ENCODE peak calls at places on chromosome 3, in nine cellular contexts. J is endodermal cell, V is heart left ventricle, C is GM10248, A is NCI-H146, I is globus pallidus, D is cerebellum, K is Kasumi-1, L is MM.1S. F is an unnamed sample.

GRCh38 chr3:100040846-100041245 is 73.5 kb downstream of the FILIP1L start:
- DNase-seq in L (no peak), I (no peak), C (no peak), D (no peak), A (no peak), V (no peak), J (no peak), K (no peak), F (no peak)

GRCh38 chr3:107543666-107544065 is 20.9 kb downstream of the BBX start:
- DNase-seq in K (peak), L (no peak), A (peak), I (peak), J (no peak), C (no peak), D (no peak), V (no peak), F (no peak)

GRCh38 chr3:100416176-100416575 is 14.8 kb downstream of the LNP1 start:
- DNase-seq in J (no peak), D (no peak), V (no peak), K (no peak), L (no peak), C (no peak), I (no peak), A (no peak), F (no peak)

GRCh38 chr3:43872301-43872700 is 181.6 kb downstream of the ABHD5 start:
- DNase-seq in D (no peak), I (no peak), K (peak), C (no peak), L (no peak), J (peak), V (no peak), A (no peak), F (no peak)

GRCh38 chr3:161171113-161171512 is 50.0 kb upstream of the NMD3 start:
- DNase-seq in J (no peak), K (peak), D (peak), L (no peak), A (no peak), V (peak), C (no peak), I (no peak), F (no peak)

GRCh38 chr3:114242947-114243346 is 5.6 kb upstream of the ZNF80 start:
- DNase-seq in V (no peak), D (no peak), L (no peak), A (no peak), I (no peak), C (peak), J (no peak), K (no peak), F (no peak)

GRCh38 chr3:37920156-37920686 is 58.5 kb downstream of the CTDSPL start:
- DNase-seq in C (no peak), K (no peak), J (no peak), I (no peak), A (no peak), L (no peak), V (no peak), D (no peak), F (no peak)

GRCh38 chr3:132432639-132433038 is 15.3 kb downstream of the DNAJC13 start:
- DNase-seq in I (no peak), V (no peak), D (no peak), C (no peak), A (no peak), K (peak), L (no peak), J (no peak), F (no peak)

GRCh38 chr3:156174229-156174847 is 54.0 kb downstream of the KCNAB1 start:
- DNase-seq in C (no peak), J (peak), I (peak), D (peak), L (peak), K (peak), V (no peak), A (no peak), F (peak)

GRCh38 chr3:179546814-179547241 is 15.9 kb upstream of the ACTL6A start:
- DNase-seq in A (no peak), J (peak), V (no peak), I (no peak), K (no peak), L (peak), D (no peak), C (no peak), F (no peak)

GRCh38 chr3:78855190-78855589 is 912.6 kb downstream of the ROBO1 start:
- DNase-seq in L (no peak), D (no peak), A (no peak), V (no peak), K (no peak), C (no peak), I (no peak), J (no peak), F (no peak)

GRCh38 chr3:14202874-14203520 is 24.4 kb downstream of the LSM3 start:
- DNase-seq in L (no peak), D (no peak), V (no peak), K (no peak), A (no peak), J (no peak), I (no peak), C (no peak), F (no peak)

GRCh38 chr3:81580399-81580798 is 181.0 kb downstream of the GBE1 start:
- DNase-seq in C (no peak), K (no peak), D (no peak), I (no peak), L (no peak), A (no peak), J (no peak), V (no peak), F (no peak)

GRCh38 chr3:414063-414462 is 217.5 kb downstream of the CHL1 start:
- DNase-seq in K (peak), J (no peak), D (peak), A (no peak), V (no peak), L (no peak), C (peak), I (no peak), F (no peak)

GRCh38 chr3:138112362-138112761 is 3.0 kb downstream of the DZIP1L start:
- DNase-seq in K (no peak), A (no peak), L (no peak), I (no peak), C (no peak), J (no peak), D (no peak), V (no peak), F (no peak)

GRCh38 chr3:38334656-38335055 is 11.9 kb upstream of the XYLB start:
- DNase-seq in I (no peak), V (no peak), A (no peak), K (no peak), D (no peak), J (no peak), L (no peak), C (no peak), F (no peak)

GRCh38 chr3:138923531-138923994 is 23.4 kb downstream of the FOXL2 start:
- DNase-seq in V (peak), C (peak), D (no peak), L (peak), A (peak), K (peak), I (peak), J (peak), F (peak)

GRCh38 chr3:40608091-40608490 is 83.3 kb downstream of the ZNF621 start:
- DNase-seq in J (no peak), K (no peak), C (no peak), L (no peak), V (peak), A (no peak), D (no peak), I (no peak), F (no peak)

GRCh38 chr3:21942328-21942727 is 191.3 kb upstream of the ZNF385D start:
- DNase-seq in A (no peak), L (no peak), D (peak), I (no peak), V (peak), C (no peak), K (no peak), J (no peak), F (peak)

GRCh38 chr3:128481438-128481942 is 11.5 kb downstream of the GATA2 start:
- DNase-seq in D (no peak), L (no peak), K (no peak), I (no peak), A (no peak), V (peak), C (no peak), J (peak), F (no peak)

GRCh38 chr3:36991923-36992805 is 767 bp downstream of the EPM2AIP1 start:
- DNase-seq in L (peak), D (peak), I (no peak), A (no peak), J (no peak), C (no peak), V (no peak), K (no peak), F (no peak)

GRCh38 chr3:38834110-38834509 is 18.1 kb upstream of the SCN10A start:
- DNase-seq in J (peak), K (peak), L (peak), V (peak), I (peak), C (no peak), D (peak), A (no peak), F (peak)

GRCh38 chr3:158097571-158098553 is 8.4 kb downstream of the SHOX2 start:
- DNase-seq in J (peak), V (peak), A (peak), K (peak), C (peak), D (no peak), I (no peak), L (peak), F (peak)

GRCh38 chr3:171813897-171814460 is 3.7 kb upstream of the PLD1 start:
- DNase-seq in C (peak), L (no peak), A (no peak), K (peak), V (no peak), D (no peak), I (no peak), J (no peak), F (no peak)

GRCh38 chr3:72165337-72165736 is 380.4 kb upstream of the PROK2 start:
- DNase-seq in I (no peak), D (no peak), A (no peak), C (no peak), J (no peak), V (no peak), L (no peak), K (no peak), F (no peak)

GRCh38 chr3:115698851-115699535 is 75.7 kb downstream of the GAP43 start:
- DNase-seq in I (no peak), D (no peak), V (no peak), A (peak), C (no peak), K (no peak), J (peak), L (no peak), F (peak)

F was measured in NCI-H1417.